ENCODE peak calls at places on chromosomes 13 and 19, in four cellular contexts. J, A, H and X are unnamed samples.

GRCh38 chr13:25085125-25085742 is 10.7 kb upstream of the PABPC3 start:
- DNase-seq in A (no peak), H (peak), J (peak), X (peak)

GRCh38 chr13:114053026-114053425 is 79.2 kb upstream of the C13orf46 start:
- DNase-seq in H (no peak), A (no peak), J (peak), X (no peak)

GRCh38 chr19:45752639-45753038 is 16.4 kb downstream of the SIX5 start:
- DNase-seq in H (no peak), J (no peak), A (no peak), X (no peak)

GRCh38 chr19:21568816-21569496 is 63.6 kb downstream of the ZNF429 start:
- DNase-seq in H (no peak), J (peak), A (no peak), X (no peak)

GRCh38 chr13:24713022-24713421 is 32.8 kb downstream of the ATP12A start:
- DNase-seq in J (no peak), H (no peak), A (no peak), X (no peak)

GRCh38 chr19:18802354-18802753 is 11.2 kb upstream of the COMP start:
- DNase-seq in J (no peak), A (no peak), H (peak), X (no peak)

GRCh38 chr13:106212436-106213010 is 322.9 kb downstream of the EFNB2 start:
- DNase-seq in J (no peak), A (no peak), H (no peak), X (no peak)

GRCh38 chr13:111319998-111320911 is at the start of gene TEX29:
- DNase-seq in A (no peak), J (no peak), H (no peak), X (no peak)

GRCh38 chr13:26538363-26539317 is 18.8 kb upstream of the WASF3 start:
- DNase-seq in A (no peak), H (no peak), J (no peak), X (no peak)

GRCh38 chr19:14142262-14143190 is 6.1 kb upstream of the ASF1B start:
- DNase-seq in A (no peak), J (no peak), H (peak), X (no peak)

GRCh38 chr19:14136509-14137281 is at the start of gene ASF1B:
- DNase-seq in A (peak), J (peak), H (peak), X (peak)

GRCh38 chr19:14138576-14139265 is 2.3 kb upstream of the ASF1B start:
- DNase-seq in J (peak), A (no peak), H (no peak), X (peak)

GRCh38 chr19:14141041-14141440 is 4.7 kb upstream of the ASF1B start:
- DNase-seq in A (no peak), H (no peak), J (no peak), X (no peak)

DNA sequence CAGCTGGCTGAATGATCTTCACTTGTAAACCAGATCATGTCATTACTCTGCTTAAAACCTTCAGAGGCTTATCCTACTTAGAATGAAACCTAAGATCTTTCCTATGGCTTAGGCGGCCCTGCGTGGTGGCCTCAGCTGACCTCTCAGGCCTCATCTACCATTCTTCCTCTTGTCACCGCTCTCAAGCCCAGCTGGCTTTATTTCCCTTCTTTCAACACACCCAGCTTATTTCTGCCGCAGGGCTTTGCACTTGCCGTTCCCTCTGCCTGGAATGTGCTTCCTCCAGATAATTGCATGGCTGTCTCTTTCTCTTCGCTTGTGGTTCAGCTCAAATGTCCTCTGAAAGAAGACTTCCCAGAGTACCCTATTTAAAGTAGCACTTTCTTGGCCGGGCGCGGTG is 3.6 kb upstream of the ASF1B start:
- DNase-seq in H (peak), J (no peak), A (no peak), X (no peak)
- TF ChIP-seq FOS in H (no peak), J (no peak), A (no peak), X (no peak)

GRCh38 chr13:112670118-112670517 is 19.7 kb upstream of the ATP11A start:
- DNase-seq in J (no peak), H (no peak), A (no peak), X (no peak)
- TF ChIP-seq CTCF in J (no peak), H (peak), A (peak), X (no peak)

GRCh38 chr19:5141926-5142724 is 173.2 kb downstream of the KDM4B start:
- DNase-seq in J (no peak), A (no peak), H (no peak), X (no peak)

GRCh38 chr19:5144545-5145179 is 175.7 kb downstream of the KDM4B start:
- DNase-seq in A (no peak), H (no peak), J (no peak), X (no peak)

GRCh38 chr19:5142725-5143097 is 173.8 kb downstream of the KDM4B start:
- DNase-seq in J (no peak), A (no peak), H (no peak), X (no peak)

GRCh38 chr19:5145521-5146511 is 176.9 kb downstream of the KDM4B start:
- DNase-seq in J (no peak), H (no peak), A (no peak), X (no peak)

GRCh38 chr19:5143471-5144411 is 174.8 kb downstream of the KDM4B start:
- DNase-seq in A (no peak), J (no peak), H (no peak), X (no peak)
- TF ChIP-seq FOS in A (no peak), J (no peak), H (no peak), X (no peak)

DNA sequence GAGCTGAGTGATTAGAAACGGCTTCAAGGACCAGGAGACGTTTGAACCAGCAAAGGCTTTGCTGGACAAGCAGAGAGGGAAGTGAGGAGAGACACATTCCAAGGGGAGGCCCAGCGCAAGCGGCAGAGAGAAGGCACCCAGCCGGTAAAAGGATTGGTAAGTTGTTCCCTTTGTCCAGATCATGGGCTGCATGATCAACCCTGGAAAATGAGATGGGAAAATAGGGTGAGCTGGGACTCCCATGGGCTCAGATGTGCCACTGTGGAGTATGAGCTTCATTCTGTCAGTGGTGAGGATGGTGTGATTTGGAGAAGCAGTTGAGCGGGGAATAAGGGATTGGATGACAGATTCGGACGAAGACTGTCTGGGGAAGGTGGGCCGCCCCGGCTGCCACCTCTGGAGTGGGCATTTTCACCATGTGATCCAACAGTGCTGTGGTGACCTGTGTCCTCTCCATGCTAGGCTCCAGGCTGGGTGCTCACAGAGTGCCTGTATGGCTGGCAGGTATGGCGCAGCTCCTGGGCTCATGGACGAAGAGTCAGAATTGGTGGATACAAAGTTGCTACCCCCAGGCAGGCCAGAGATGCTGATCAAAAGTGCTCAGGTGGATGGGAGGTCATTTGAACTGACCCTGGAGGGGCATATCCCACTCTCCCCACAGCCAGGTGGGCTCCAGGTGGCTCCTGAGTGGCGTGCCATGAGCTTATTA is 111.2 kb upstream of the UQCRFS1 start:
- DNase-seq in J (no peak), H (no peak), A (no peak), X (no peak)
- TF ChIP-seq CTCF in J (no peak), H (no peak), A (no peak), X (no peak)

GRCh38 chr13:101917833-101918755 is 465.6 kb downstream of the ITGBL1 start:
- DNase-seq in H (no peak), A (no peak), J (no peak), X (no peak)
- TF ChIP-seq FOS in H (no peak), A (no peak), J (no peak), X (no peak)

DNA sequence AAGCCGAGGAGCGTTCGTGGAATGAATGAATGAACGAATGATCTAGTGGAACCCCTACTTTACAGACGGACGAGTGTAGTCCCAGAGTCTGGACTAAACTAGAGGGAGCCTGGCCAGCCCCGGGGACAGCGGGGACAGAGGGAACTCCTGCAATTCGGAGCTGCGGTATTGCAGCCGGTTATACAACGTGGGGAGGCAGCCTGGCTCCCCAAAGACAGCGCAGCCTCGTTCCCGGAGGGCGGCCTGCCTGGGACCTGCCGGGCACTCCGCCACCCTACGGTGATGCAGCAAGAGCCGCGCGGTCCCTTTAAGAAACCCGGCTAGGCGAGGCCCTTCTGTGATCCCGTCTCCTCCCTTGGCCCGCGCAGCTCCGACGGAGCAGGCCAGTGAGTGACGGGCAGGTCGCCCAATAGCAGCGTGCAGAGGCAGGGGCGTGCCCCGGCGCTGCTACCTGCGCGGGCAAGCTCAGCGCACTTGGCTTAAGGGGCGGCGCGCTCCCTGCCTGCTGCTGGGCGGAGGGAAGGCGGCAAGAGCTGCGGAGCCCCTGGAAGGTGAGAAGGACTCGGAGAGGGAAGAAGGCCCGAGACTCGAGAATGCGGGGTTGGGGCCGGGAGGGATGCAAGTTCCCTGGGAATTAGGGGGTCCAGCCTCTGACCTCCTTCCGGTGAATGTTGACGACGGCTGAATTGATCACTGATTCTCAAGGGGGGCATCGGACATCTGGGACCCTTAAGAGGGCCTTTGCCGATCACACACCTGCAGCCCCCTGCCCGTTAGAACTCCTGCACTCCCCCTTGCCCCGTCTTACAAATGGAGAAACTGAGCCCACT is at the start of gene ABCA7:
- DNase-seq in J (peak), A (peak), H (peak), X (peak)
- TF ChIP-seq CTCF in J (no peak), A (peak), H (no peak), X (no peak)

DNA sequence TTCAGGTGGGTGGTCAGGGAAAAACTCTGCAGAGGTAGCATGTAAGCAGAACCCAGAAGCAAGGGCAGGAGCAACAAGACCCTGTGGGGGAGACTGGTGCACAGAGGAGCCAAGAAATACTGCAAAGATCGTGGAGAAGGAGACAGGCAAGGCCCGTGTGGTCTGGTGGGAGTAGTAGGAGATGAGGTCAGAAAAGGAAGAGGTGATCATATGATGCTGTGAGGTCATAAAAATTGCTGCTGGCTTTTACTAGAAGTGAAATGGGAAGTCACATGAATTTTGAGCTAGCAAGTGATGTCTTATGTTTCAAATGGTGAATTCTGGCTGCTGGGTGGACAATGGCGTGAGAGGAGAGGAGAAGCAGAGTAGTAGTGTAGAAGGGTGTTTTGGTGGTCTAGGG is 205.2 kb downstream of the TSHZ3 start:
- DNase-seq in H (no peak), A (no peak), J (no peak), X (no peak)
- TF ChIP-seq FOS in H (no peak), A (no peak), J (no peak), X (no peak)

GRCh38 chr13:97274782-97275252 is 52.7 kb downstream of the MBNL2 start:
- DNase-seq in J (peak), H (no peak), A (no peak), X (peak)
- TF ChIP-seq CTCF in J (no peak), H (no peak), A (no peak), X (no peak)

DNA sequence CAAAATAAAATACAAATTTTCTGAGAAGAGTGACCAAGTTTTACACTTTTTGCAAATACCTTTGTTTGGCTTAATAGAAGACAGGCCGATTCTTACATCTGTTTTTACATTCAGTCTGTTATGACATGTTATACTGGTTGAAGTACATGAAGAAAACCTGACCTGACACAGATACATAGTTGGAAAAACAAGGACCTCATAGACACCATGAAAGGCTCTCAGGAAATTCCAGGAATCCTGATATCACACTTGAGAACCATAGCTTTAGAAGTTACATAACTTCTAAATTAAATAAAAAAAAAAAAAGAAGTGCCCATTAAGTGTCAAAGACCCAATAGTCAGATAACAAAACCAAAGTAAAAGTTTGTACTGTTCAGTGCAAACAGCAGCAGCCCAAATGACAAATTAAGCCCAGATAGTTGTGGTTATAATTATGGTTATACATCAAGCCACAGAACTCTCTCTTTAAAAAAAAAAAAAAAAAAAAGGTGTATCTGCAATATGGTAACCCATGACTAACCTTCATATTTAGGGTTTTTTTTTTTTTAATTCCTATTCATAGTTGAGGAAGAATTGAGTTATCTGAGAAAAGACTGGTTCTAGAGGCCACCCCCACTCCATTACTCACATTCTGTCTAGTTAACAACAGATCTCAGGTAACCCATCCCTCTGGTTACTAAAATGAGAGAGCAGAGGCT is 19.8 kb downstream of the RBM26 start:
- DNase-seq in J (no peak), A (no peak), H (no peak), X (no peak)
- TF ChIP-seq FOS in J (no peak), A (no peak), H (no peak), X (no peak)

GRCh38 chr19:5593963-5594255 is 26.2 kb upstream of the TINCR start:
- DNase-seq in H (no peak), J (no peak), A (no peak), X (no peak)

GRCh38 chr19:5593245-5593962 is 25.7 kb upstream of the TINCR start:
- DNase-seq in A (no peak), J (no peak), H (no peak), X (no peak)

GRCh38 chr19:5595129-5595528 is 27.4 kb upstream of the TINCR start:
- DNase-seq in J (no peak), H (no peak), A (no peak), X (no peak)

GRCh38 chr19:5595745-5596144 is 26.8 kb downstream of the SAFB2 start:
- DNase-seq in H (no peak), A (no peak), J (no peak), X (no peak)

DNA sequence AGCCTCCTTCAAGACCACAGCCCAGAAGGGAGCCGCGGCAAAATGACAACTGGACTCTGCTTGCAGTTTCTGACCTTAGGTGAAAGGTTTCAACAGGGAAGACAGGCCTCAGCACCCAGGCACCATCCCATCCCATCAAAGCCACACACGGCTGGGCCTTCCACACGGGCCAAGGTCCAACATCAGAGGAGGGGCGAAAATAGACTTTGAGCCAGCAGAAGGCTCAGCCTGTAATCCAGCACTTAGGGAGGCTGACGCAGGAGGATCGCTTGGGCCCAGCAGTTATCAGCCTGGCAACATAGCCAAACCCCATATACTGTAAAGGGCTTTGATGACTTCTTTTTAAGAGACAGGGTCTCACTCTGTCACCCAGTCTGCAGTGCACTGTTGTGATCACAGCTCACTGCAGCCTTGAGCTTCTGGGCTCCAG is 26.8 kb upstream of the TINCR start:
- DNase-seq in J (no peak), A (no peak), H (no peak), X (no peak)
- TF ChIP-seq CTCF in J (no peak), A (no peak), H (no peak), X (no peak)